ENCODE peak calls at places on chromosomes 5 and 9, in seven cellular contexts. One of them, this sample, is unnamed.
A peak's percentile ranks its signal among the peaks of the same experiment; 100 is the strongest.

GRCh38 chr5:111278824-111279504 is 54.8 kb downstream of the CAMK4 start:
- DNase-seq in endothelial cell of umbilical vein: peak; percentile 60
- DNase-seq in adrenal gland: peak; percentile 83
- DNase-seq in brain microvascular endothelial cell: peak; percentile 51
- DNase-seq in fibroblast of lung: peak; percentile 40
- DNase-seq in left ventricle myocardium inferior: peak; percentile 49
- DNase-seq in mammary epithelial cell: peak; percentile 35
- DNase-seq in this sample: peak; percentile 43

GRCh38 chr5:136382071-136382470 is 16.7 kb upstream of the TRPC7 start:
- DNase-seq in fibroblast of lung: no peak
- DNase-seq in mammary epithelial cell: no peak
- DNase-seq in brain microvascular endothelial cell: no peak
- DNase-seq in left ventricle myocardium inferior: no peak
- DNase-seq in adrenal gland: no peak
- DNase-seq in endothelial cell of umbilical vein: no peak
- DNase-seq in this sample: no peak

GRCh38 chr9:92770005-92770995 is 5.7 kb upstream of the BICD2 start:
- DNase-seq in brain microvascular endothelial cell: no peak
- DNase-seq in left ventricle myocardium inferior: no peak
- DNase-seq in adrenal gland: no peak
- DNase-seq in endothelial cell of umbilical vein: peak; percentile 17
- DNase-seq in fibroblast of lung: no peak
- DNase-seq in mammary epithelial cell: peak; percentile 96
- DNase-seq in this sample: no peak

GRCh38 chr5:32190094-32190493 is 16.0 kb upstream of the GOLPH3 start:
- DNase-seq in adrenal gland: no peak
- DNase-seq in brain microvascular endothelial cell: no peak
- DNase-seq in endothelial cell of umbilical vein: no peak
- DNase-seq in mammary epithelial cell: no peak
- DNase-seq in left ventricle myocardium inferior: peak; percentile 68
- DNase-seq in fibroblast of lung: peak; percentile 63
- DNase-seq in this sample: peak; percentile 79

GRCh38 chr5:1801954-1802295 is 718 bp downstream of the NDUFS6 start:
- DNase-seq in mammary epithelial cell: no peak
- DNase-seq in brain microvascular endothelial cell: no peak
- DNase-seq in fibroblast of lung: no peak
- DNase-seq in left ventricle myocardium inferior: no peak
- DNase-seq in endothelial cell of umbilical vein: no peak
- DNase-seq in adrenal gland: no peak
- DNase-seq in this sample: no peak

GRCh38 chr9:128055222-128056040 is 11.7 kb downstream of the NAIF1 start:
- DNase-seq in left ventricle myocardium inferior: peak; percentile 27
- DNase-seq in endothelial cell of umbilical vein: no peak
- DNase-seq in fibroblast of lung: peak; percentile 93
- DNase-seq in brain microvascular endothelial cell: no peak
- DNase-seq in mammary epithelial cell: no peak
- DNase-seq in adrenal gland: peak; percentile 86
- DNase-seq in this sample: peak; percentile 58

GRCh38 chr5:39755986-39756385 is 331.2 kb upstream of the DAB2 start:
- DNase-seq in left ventricle myocardium inferior: no peak
- DNase-seq in endothelial cell of umbilical vein: peak; percentile 80
- DNase-seq in brain microvascular endothelial cell: peak; percentile 95
- DNase-seq in fibroblast of lung: peak; percentile 95
- DNase-seq in adrenal gland: peak; percentile 61
- DNase-seq in mammary epithelial cell: peak; percentile 86
- DNase-seq in this sample: peak; percentile 96

GRCh38 chr5:163306421-163306820 is 131.0 kb upstream of the CCNG1 start:
- DNase-seq in fibroblast of lung: peak; percentile 11
- DNase-seq in brain microvascular endothelial cell: no peak
- DNase-seq in adrenal gland: no peak
- DNase-seq in mammary epithelial cell: peak; percentile 9
- DNase-seq in endothelial cell of umbilical vein: peak; percentile 1
- DNase-seq in left ventricle myocardium inferior: no peak
- DNase-seq in this sample: no peak

GRCh38 chr5:130198927-130199326 is 294.7 kb downstream of the CHSY3 start:
- DNase-seq in mammary epithelial cell: no peak
- DNase-seq in adrenal gland: no peak
- DNase-seq in left ventricle myocardium inferior: no peak
- DNase-seq in endothelial cell of umbilical vein: peak; percentile 27
- DNase-seq in fibroblast of lung: peak; percentile 9
- DNase-seq in brain microvascular endothelial cell: peak; percentile 18
- DNase-seq in this sample: peak; percentile 2

GRCh38 chr5:40428129-40428528 is 251.6 kb upstream of the PTGER4 start:
- DNase-seq in mammary epithelial cell: peak; percentile 70
- DNase-seq in left ventricle myocardium inferior: peak; percentile 28
- DNase-seq in fibroblast of lung: peak; percentile 83
- DNase-seq in brain microvascular endothelial cell: peak; percentile 90
- DNase-seq in endothelial cell of umbilical vein: peak; percentile 51
- DNase-seq in adrenal gland: no peak
- DNase-seq in this sample: peak; percentile 73

GRCh38 chr9:107438211-107439030 is 51.1 kb downstream of the KLF4 start:
- DNase-seq in fibroblast of lung: no peak
- DNase-seq in mammary epithelial cell: no peak
- DNase-seq in endothelial cell of umbilical vein: no peak
- DNase-seq in adrenal gland: no peak
- DNase-seq in left ventricle myocardium inferior: no peak
- DNase-seq in brain microvascular endothelial cell: no peak
- DNase-seq in this sample: peak; percentile 21

GRCh38 chr5:40378431-40379175 is 301.1 kb upstream of the PTGER4 start:
- DNase-seq in left ventricle myocardium inferior: no peak
- DNase-seq in fibroblast of lung: no peak
- DNase-seq in mammary epithelial cell: no peak
- DNase-seq in endothelial cell of umbilical vein: no peak
- DNase-seq in adrenal gland: no peak
- DNase-seq in brain microvascular endothelial cell: no peak
- DNase-seq in this sample: no peak

GRCh38 chr9:76374702-76375543 is 19.3 kb downstream of the RFK start:
- DNase-seq in left ventricle myocardium inferior: peak; percentile 69
- DNase-seq in brain microvascular endothelial cell: peak; percentile 80
- DNase-seq in adrenal gland: peak; percentile 86
- DNase-seq in mammary epithelial cell: peak; percentile 72
- DNase-seq in endothelial cell of umbilical vein: peak; percentile 96
- DNase-seq in fibroblast of lung: peak; percentile 95
- DNase-seq in this sample: peak; percentile 89

GRCh38 chr9:73149371-73150067 is 2.1 kb upstream of the ANXA1 start:
- DNase-seq in endothelial cell of umbilical vein: peak; percentile 88
- DNase-seq in mammary epithelial cell: peak; percentile 76
- DNase-seq in adrenal gland: no peak
- DNase-seq in left ventricle myocardium inferior: no peak
- DNase-seq in brain microvascular endothelial cell: peak; percentile 83
- DNase-seq in fibroblast of lung: peak; percentile 91
- DNase-seq in this sample: peak; percentile 72

GRCh38 chr9:116437411-116438370 is 249.4 kb upstream of the TRIM32 start:
- DNase-seq in adrenal gland: no peak
- DNase-seq in brain microvascular endothelial cell: no peak
- DNase-seq in left ventricle myocardium inferior: no peak
- DNase-seq in fibroblast of lung: no peak
- DNase-seq in endothelial cell of umbilical vein: no peak
- DNase-seq in mammary epithelial cell: no peak
- DNase-seq in this sample: no peak

GRCh38 chr9:34628656-34629491 is at the start of gene ARID3C:
- DNase-seq in fibroblast of lung: no peak
- DNase-seq in brain microvascular endothelial cell: no peak
- DNase-seq in mammary epithelial cell: peak; percentile 43
- DNase-seq in adrenal gland: no peak
- DNase-seq in left ventricle myocardium inferior: no peak
- DNase-seq in endothelial cell of umbilical vein: no peak
- DNase-seq in this sample: peak; percentile 62

GRCh38 chr5:61706751-61707150 is 374.7 kb downstream of the ZSWIM6 start:
- DNase-seq in endothelial cell of umbilical vein: no peak
- DNase-seq in left ventricle myocardium inferior: no peak
- DNase-seq in mammary epithelial cell: no peak
- DNase-seq in adrenal gland: peak; percentile 60
- DNase-seq in brain microvascular endothelial cell: no peak
- DNase-seq in fibroblast of lung: no peak
- DNase-seq in this sample: no peak

GRCh38 chr5:80093796-80094195 is 58.6 kb downstream of the THBS4 start:
- DNase-seq in adrenal gland: no peak
- DNase-seq in mammary epithelial cell: no peak
- DNase-seq in endothelial cell of umbilical vein: no peak
- DNase-seq in fibroblast of lung: no peak
- DNase-seq in left ventricle myocardium inferior: no peak
- DNase-seq in brain microvascular endothelial cell: no peak
- DNase-seq in this sample: no peak

GRCh38 chr9:127555830-127556820 is 56.0 kb upstream of the STXBP1 start:
- DNase-seq in endothelial cell of umbilical vein: peak; percentile 93
- DNase-seq in brain microvascular endothelial cell: peak; percentile 94
- DNase-seq in mammary epithelial cell: peak; percentile 94
- DNase-seq in left ventricle myocardium inferior: peak; percentile 58
- DNase-seq in adrenal gland: peak; percentile 93
- DNase-seq in fibroblast of lung: peak; percentile 90
- DNase-seq in this sample: peak; percentile 98

GRCh38 chr5:54753034-54753433 is 232.4 kb downstream of the ESM1 start:
- DNase-seq in mammary epithelial cell: no peak
- DNase-seq in endothelial cell of umbilical vein: no peak
- DNase-seq in fibroblast of lung: peak; percentile 61
- DNase-seq in left ventricle myocardium inferior: no peak
- DNase-seq in brain microvascular endothelial cell: peak; percentile 72
- DNase-seq in adrenal gland: peak; percentile 56
- DNase-seq in this sample: peak; percentile 52

GRCh38 chr5:34660444-34660843 is 4.3 kb downstream of the RAI14 start:
- DNase-seq in mammary epithelial cell: no peak
- DNase-seq in adrenal gland: no peak
- DNase-seq in left ventricle myocardium inferior: no peak
- DNase-seq in fibroblast of lung: peak; percentile 90
- DNase-seq in brain microvascular endothelial cell: peak; percentile 94
- DNase-seq in endothelial cell of umbilical vein: peak; percentile 84
- DNase-seq in this sample: peak; percentile 89

GRCh38 chr9:86684148-86684547 is 263.2 kb downstream of the GAS1 start:
- DNase-seq in brain microvascular endothelial cell: no peak
- DNase-seq in adrenal gland: no peak
- DNase-seq in left ventricle myocardium inferior: no peak
- DNase-seq in fibroblast of lung: peak; percentile 25
- DNase-seq in endothelial cell of umbilical vein: no peak
- DNase-seq in mammary epithelial cell: no peak
- DNase-seq in this sample: no peak

GRCh38 chr5:177453852-177454396 is 7.3 kb downstream of the PRR7 start:
- DNase-seq in mammary epithelial cell: no peak
- DNase-seq in adrenal gland: peak; percentile 75
- DNase-seq in fibroblast of lung: no peak
- DNase-seq in brain microvascular endothelial cell: no peak
- DNase-seq in left ventricle myocardium inferior: no peak
- DNase-seq in endothelial cell of umbilical vein: no peak
- DNase-seq in this sample: no peak

GRCh38 chr9:123928471-123929176 is 1.3 kb downstream of the DENND1A start:
- DNase-seq in fibroblast of lung: peak; percentile 23
- DNase-seq in mammary epithelial cell: no peak
- DNase-seq in endothelial cell of umbilical vein: peak; percentile 17
- DNase-seq in adrenal gland: no peak
- DNase-seq in brain microvascular endothelial cell: no peak
- DNase-seq in left ventricle myocardium inferior: no peak
- DNase-seq in this sample: peak; percentile 47
- TF ChIP-seq CTCF in fibroblast of lung: no peak
- TF ChIP-seq CTCF in mammary epithelial cell: peak; percentile 1
- TF ChIP-seq CTCF in endothelial cell of umbilical vein: no peak
- TF ChIP-seq CTCF in adrenal gland: no peak
- TF ChIP-seq CTCF in brain microvascular endothelial cell: no peak
- TF ChIP-seq CTCF in left ventricle myocardium inferior: no peak
- TF ChIP-seq CTCF in this sample: no peak

GRCh38 chr9:21030389-21031035 is 928 bp downstream of the HACD4 start:
- DNase-seq in mammary epithelial cell: no peak
- DNase-seq in adrenal gland: no peak
- DNase-seq in left ventricle myocardium inferior: no peak
- DNase-seq in brain microvascular endothelial cell: peak; percentile 65
- DNase-seq in fibroblast of lung: peak; percentile 24
- DNase-seq in endothelial cell of umbilical vein: peak; percentile 35
- DNase-seq in this sample: peak; percentile 81
- H3K4me3 ChIP-seq in mammary epithelial cell: no peak overlapping the region
- H3K4me3 ChIP-seq in adrenal gland: peak overlapping the region; percentile 62
- H3K4me3 ChIP-seq in left ventricle myocardium inferior: peak overlapping the region; percentile 68
- H3K4me3 ChIP-seq in brain microvascular endothelial cell: peak overlapping the region; percentile 63
- H3K4me3 ChIP-seq in fibroblast of lung: peak overlapping the region; percentile 67
- H3K4me3 ChIP-seq in endothelial cell of umbilical vein: no peak overlapping the region
- H3K4me3 ChIP-seq in this sample: peak overlapping the region; percentile 76

GRCh38 chr9:18623201-18623600 is 149.2 kb downstream of the ADAMTSL1 start:
- DNase-seq in adrenal gland: no peak
- DNase-seq in endothelial cell of umbilical vein: no peak
- DNase-seq in brain microvascular endothelial cell: no peak
- DNase-seq in left ventricle myocardium inferior: no peak
- DNase-seq in mammary epithelial cell: no peak
- DNase-seq in fibroblast of lung: no peak
- DNase-seq in this sample: no peak

GRCh38 chr9:18618862-18619261 is 144.9 kb downstream of the ADAMTSL1 start:
- DNase-seq in endothelial cell of umbilical vein: no peak
- DNase-seq in left ventricle myocardium inferior: no peak
- DNase-seq in adrenal gland: no peak
- DNase-seq in fibroblast of lung: no peak
- DNase-seq in mammary epithelial cell: no peak
- DNase-seq in brain microvascular endothelial cell: no peak
- DNase-seq in this sample: no peak

GRCh38 chr9:18626046-18626698 is 152.2 kb downstream of the ADAMTSL1 start:
- DNase-seq in left ventricle myocardium inferior: no peak
- DNase-seq in endothelial cell of umbilical vein: no peak
- DNase-seq in brain microvascular endothelial cell: no peak
- DNase-seq in adrenal gland: no peak
- DNase-seq in fibroblast of lung: no peak
- DNase-seq in mammary epithelial cell: peak; percentile 23
- DNase-seq in this sample: no peak

DNA sequence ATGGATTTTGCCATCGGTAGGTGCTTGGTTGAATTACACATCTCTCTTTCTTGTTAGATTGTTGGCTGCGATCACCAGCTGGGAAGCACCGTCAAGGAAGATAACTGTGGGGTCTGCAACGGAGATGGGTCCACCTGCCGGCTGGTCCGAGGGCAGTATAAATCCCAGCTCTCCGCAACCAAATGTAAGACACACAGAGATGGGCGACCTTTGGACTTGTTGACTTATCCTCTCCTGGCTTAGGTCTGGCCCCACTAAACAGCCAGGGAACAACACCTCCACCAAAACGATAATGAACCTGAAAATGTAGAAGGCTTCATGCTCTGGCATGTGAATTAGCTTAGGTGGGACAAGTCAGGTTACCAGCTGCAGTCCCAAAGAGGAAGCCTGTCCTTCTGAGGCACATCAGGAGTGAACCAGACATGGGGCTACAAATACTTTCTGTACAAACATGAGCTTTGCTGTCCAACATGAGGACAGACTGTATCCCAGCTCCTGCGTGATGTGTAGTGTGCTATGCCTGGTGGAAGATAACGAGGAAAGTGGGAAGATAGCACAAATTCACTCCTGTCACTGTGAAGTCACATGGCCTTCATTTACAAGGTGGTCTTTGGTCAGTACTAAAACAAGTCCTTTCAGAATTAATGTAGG is 148.4 kb downstream of the ADAMTSL1 start:
- DNase-seq in mammary epithelial cell: no peak
- DNase-seq in brain microvascular endothelial cell: no peak
- DNase-seq in adrenal gland: no peak
- DNase-seq in left ventricle myocardium inferior: no peak
- DNase-seq in fibroblast of lung: no peak
- DNase-seq in endothelial cell of umbilical vein: no peak
- DNase-seq in this sample: no peak
- TF ChIP-seq CTCF in mammary epithelial cell: no peak
- TF ChIP-seq CTCF in brain microvascular endothelial cell: no peak
- TF ChIP-seq CTCF in adrenal gland: no peak
- TF ChIP-seq CTCF in left ventricle myocardium inferior: no peak
- TF ChIP-seq CTCF in fibroblast of lung: no peak
- TF ChIP-seq CTCF in endothelial cell of umbilical vein: no peak
- TF ChIP-seq CTCF in this sample: no peak

DNA sequence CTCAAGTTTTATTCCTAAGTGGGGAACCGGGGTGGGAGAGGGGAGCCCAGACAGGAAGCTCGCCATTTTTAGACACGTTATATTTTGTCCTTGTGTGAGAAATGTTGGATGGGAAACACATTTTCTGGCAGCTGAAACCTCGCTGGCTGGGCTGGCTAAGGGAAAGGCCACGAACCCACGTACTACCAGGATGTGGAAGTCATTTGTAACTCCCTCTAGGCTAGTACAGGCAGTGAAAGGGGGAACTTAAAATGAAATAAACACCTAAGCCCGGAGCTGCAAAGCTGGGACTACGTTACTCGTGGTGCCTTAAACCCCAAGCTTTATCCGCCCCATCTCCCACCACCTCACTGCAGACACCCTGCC is 42.5 kb downstream of the TMEM174 start:
- DNase-seq in adrenal gland: no peak
- DNase-seq in endothelial cell of umbilical vein: no peak
- DNase-seq in left ventricle myocardium inferior: no peak
- DNase-seq in mammary epithelial cell: no peak
- DNase-seq in fibroblast of lung: no peak
- DNase-seq in brain microvascular endothelial cell: no peak
- DNase-seq in this sample: no peak
- H3K4me3 ChIP-seq in adrenal gland: peak overlapping the region; percentile 51
- H3K4me3 ChIP-seq in endothelial cell of umbilical vein: no peak overlapping the region
- H3K4me3 ChIP-seq in left ventricle myocardium inferior: peak overlapping the region; percentile 61
- H3K4me3 ChIP-seq in mammary epithelial cell: peak overlapping the region; percentile 63
- H3K4me3 ChIP-seq in fibroblast of lung: peak overlapping the region; percentile 56
- H3K4me3 ChIP-seq in brain microvascular endothelial cell: peak overlapping the region; percentile 52
- H3K4me3 ChIP-seq in this sample: peak overlapping the region; percentile 51

This sample was measured in foreskin fibroblast.